ENCODE peak calls at places on chromosome 12, in four cellular contexts. J, M, Z and B are unnamed samples. For H3K4me1, the result is how much of the 10 kb centered on the place peaks cover.

GRCh38 chr12:50925342-50925651 is 27.0 kb upstream of the HIGD1C start:
- DNase-seq in J (no peak), Z (no peak), M (no peak), B (no peak)

GRCh38 chr12:57523706-57524614 is 1.3 kb downstream of the MBD6 start:
- DNase-seq in J (no peak), Z (no peak), M (no peak), B (no peak)

GRCh38 chr12:61891632-61892031 is 368.6 kb upstream of the USP15 start:
- DNase-seq in M (no peak), Z (no peak), J (peak), B (no peak)

GRCh38 chr12:19437996-19438395 is 1.3 kb upstream of the AEBP2 start:
- DNase-seq in M (no peak), J (no peak), Z (no peak), B (no peak)

GRCh38 chr12:5499566-5500325 is 67.8 kb downstream of the NTF3 start:
- DNase-seq in M (no peak), Z (no peak), J (peak), B (no peak)

GRCh38 chr12:70052931-70053497 is 190.2 kb upstream of the CNOT2 start:
- DNase-seq in M (no peak), Z (no peak), J (peak), B (peak)

GRCh38 chr12:99948380-99948779 is 36.4 kb downstream of the ANKS1B start:
- DNase-seq in J (no peak), Z (no peak), M (no peak), B (no peak)

GRCh38 chr12:30939234-30939633 is 12.7 kb downstream of the TSPAN11 start:
- DNase-seq in M (no peak), J (no peak), Z (no peak), B (no peak)

GRCh38 chr12:32223941-32224340 is 117.3 kb downstream of the BICD1 start:
- DNase-seq in Z (no peak), J (no peak), M (no peak), B (no peak)

GRCh38 chr12:93429448-93429847 is 12.3 kb downstream of the UBE2N start:
- DNase-seq in Z (no peak), J (no peak), M (no peak), B (no peak)
- H3K4me1 ChIP-seq in Z (under half), J (under half), M (under half), B (under half)

GRCh38 chr12:109115404-109115757 is 1.0 kb upstream of the ACACB start:
- DNase-seq in M (no peak), Z (no peak), J (no peak), B (no peak)
- H3K4me1 ChIP-seq in M (under half), Z (half or more), J (under half), B (under half)

GRCh38 chr12:128792881-128793280 is 30.9 kb downstream of the SLC15A4 start:
- DNase-seq in Z (no peak), J (no peak), M (no peak), B (no peak)

GRCh38 chr12:128797119-128798118 is 26.3 kb downstream of the SLC15A4 start:
- DNase-seq in Z (no peak), M (no peak), J (no peak), B (no peak)

GRCh38 chr12:128796439-128797118 is 27.2 kb downstream of the SLC15A4 start:
- DNase-seq in J (no peak), M (no peak), Z (no peak), B (no peak)

GRCh38 chr12:128794661-128795529 is 28.9 kb downstream of the SLC15A4 start:
- DNase-seq in M (no peak), J (no peak), Z (no peak), B (no peak)

GRCh38 chr12:128795530-128796361 is 28.0 kb downstream of the SLC15A4 start:
- DNase-seq in Z (no peak), M (no peak), J (no peak), B (no peak)
- H3K4me1 ChIP-seq in Z (under half), M (under half), J (under half), B (under half)

GRCh38 chr12:108826115-108826806 is 31.1 kb downstream of the SSH1 start:
- DNase-seq in J (peak), M (no peak), Z (no peak), B (peak)
- H3K4me1 ChIP-seq in J (half or more), M (under half), Z (under half), B (under half)

DNA sequence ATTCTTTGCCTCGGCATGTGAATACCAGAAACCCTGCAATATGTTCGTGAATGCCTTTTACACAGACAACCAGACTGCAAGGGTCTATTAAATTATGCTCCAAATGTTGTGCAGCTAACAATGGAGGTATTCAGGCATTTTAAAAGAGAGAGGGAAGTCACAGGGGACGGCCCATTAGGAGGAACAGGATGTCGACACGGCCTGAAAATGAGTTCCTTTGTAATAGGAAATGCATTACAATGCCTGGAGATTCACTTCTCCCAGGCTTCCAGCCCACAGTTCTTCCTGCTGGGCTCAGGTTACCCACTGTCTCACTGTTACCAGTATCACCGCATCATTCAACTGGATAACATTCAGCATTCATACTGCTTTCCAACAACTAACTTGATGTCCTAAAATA is 2.5 kb downstream of the DUSP6 start:
- DNase-seq in M (no peak), Z (no peak), J (peak), B (peak)
- H3K4me1 ChIP-seq in M (under half), Z (under half), J (under half), B (under half)

GRCh38 chr12:52038447-52038846 is 12.8 kb upstream of the NR4A1 start:
- DNase-seq in J (peak), Z (no peak), M (no peak), B (no peak)
- H3K4me1 ChIP-seq in J (under half), Z (under half), M (under half), B (under half)